ENCODE peak calls at places on chromosomes 7 and 10, in seven cellular contexts. One of them, this sample, is unnamed.

GRCh38 chr7:106417273-106417902 is 132.6 kb upstream of the NAMPT start:
- DNase-seq in pancreas: no peak
- DNase-seq in dorsolateral prefrontal cortex: no peak
- DNase-seq in heart left ventricle: no peak
- DNase-seq in A673: no peak
- DNase-seq in PC-3: peak; percentile 72
- DNase-seq in ascending aorta: no peak
- DNase-seq in this sample: no peak

GRCh38 chr7:152106990-152107389 is 81.5 kb downstream of the GALNT11 start:
- DNase-seq in PC-3: no peak
- DNase-seq in dorsolateral prefrontal cortex: no peak
- DNase-seq in ascending aorta: no peak
- DNase-seq in pancreas: no peak
- DNase-seq in heart left ventricle: no peak
- DNase-seq in A673: no peak
- DNase-seq in this sample: no peak

GRCh38 chr7:24843821-24844449 is 86.7 kb upstream of the GSDME start:
- DNase-seq in ascending aorta: no peak
- DNase-seq in dorsolateral prefrontal cortex: no peak
- DNase-seq in PC-3: no peak
- DNase-seq in A673: no peak
- DNase-seq in heart left ventricle: no peak
- DNase-seq in pancreas: no peak
- DNase-seq in this sample: no peak

GRCh38 chr7:46558482-46559193 is 637.6 kb upstream of the IGFBP3 start:
- DNase-seq in A673: no peak
- DNase-seq in pancreas: no peak
- DNase-seq in ascending aorta: no peak
- DNase-seq in dorsolateral prefrontal cortex: no peak
- DNase-seq in PC-3: peak; percentile 35
- DNase-seq in heart left ventricle: no peak
- DNase-seq in this sample: no peak

GRCh38 chr10:43170491-43170890 is 32.2 kb downstream of the CSGALNACT2 start:
- DNase-seq in heart left ventricle: no peak
- DNase-seq in ascending aorta: no peak
- DNase-seq in A673: peak; percentile 11
- DNase-seq in pancreas: no peak
- DNase-seq in PC-3: peak; percentile 52
- DNase-seq in dorsolateral prefrontal cortex: no peak
- DNase-seq in this sample: no peak

GRCh38 chr10:102644066-102644645 is at the start of gene TRIM8:
- DNase-seq in dorsolateral prefrontal cortex: no peak
- DNase-seq in heart left ventricle: peak; percentile 85
- DNase-seq in ascending aorta: no peak
- DNase-seq in PC-3: peak; percentile 33
- DNase-seq in A673: peak; percentile 80
- DNase-seq in pancreas: peak; percentile 55
- DNase-seq in this sample: peak; percentile 82

GRCh38 chr7:139798221-139798620 is 20.4 kb upstream of the HIPK2 start:
- DNase-seq in PC-3: no peak
- DNase-seq in pancreas: no peak
- DNase-seq in dorsolateral prefrontal cortex: no peak
- DNase-seq in heart left ventricle: no peak
- DNase-seq in A673: no peak
- DNase-seq in ascending aorta: no peak
- DNase-seq in this sample: no peak

GRCh38 chr7:85682819-85683218 is 496.0 kb upstream of the SEMA3D start:
- DNase-seq in dorsolateral prefrontal cortex: no peak
- DNase-seq in PC-3: no peak
- DNase-seq in ascending aorta: no peak
- DNase-seq in heart left ventricle: no peak
- DNase-seq in A673: peak; percentile 24
- DNase-seq in pancreas: no peak
- DNase-seq in this sample: no peak

GRCh38 chr7:139341776-139342244 is 673 bp downstream of the FMC1 start:
- DNase-seq in heart left ventricle: no peak
- DNase-seq in ascending aorta: no peak
- DNase-seq in A673: no peak
- DNase-seq in dorsolateral prefrontal cortex: no peak
- DNase-seq in pancreas: no peak
- DNase-seq in PC-3: no peak
- DNase-seq in this sample: no peak

GRCh38 chr10:4383683-4384082 is 442.3 kb upstream of the AKR1E2 start:
- DNase-seq in heart left ventricle: no peak
- DNase-seq in PC-3: no peak
- DNase-seq in A673: peak; percentile 71
- DNase-seq in ascending aorta: no peak
- DNase-seq in pancreas: no peak
- DNase-seq in dorsolateral prefrontal cortex: no peak
- DNase-seq in this sample: no peak

GRCh38 chr7:45922810-45923209 is 1.7 kb upstream of the IGFBP3 start:
- DNase-seq in pancreas: no peak
- DNase-seq in A673: peak; percentile 8
- DNase-seq in PC-3: peak; percentile 36
- DNase-seq in heart left ventricle: no peak
- DNase-seq in dorsolateral prefrontal cortex: no peak
- DNase-seq in ascending aorta: no peak
- DNase-seq in this sample: no peak

GRCh38 chr10:51894752-51895151 is 195.4 kb upstream of the CSTF2T start:
- DNase-seq in dorsolateral prefrontal cortex: no peak
- DNase-seq in heart left ventricle: no peak
- DNase-seq in ascending aorta: no peak
- DNase-seq in A673: no peak
- DNase-seq in pancreas: no peak
- DNase-seq in PC-3: no peak
- DNase-seq in this sample: no peak

GRCh38 chr10:116621476-116621875 is 723 bp downstream of the PNLIPRP2 start:
- DNase-seq in A673: no peak
- DNase-seq in pancreas: peak; percentile 34
- DNase-seq in dorsolateral prefrontal cortex: no peak
- DNase-seq in heart left ventricle: no peak
- DNase-seq in ascending aorta: no peak
- DNase-seq in PC-3: no peak
- DNase-seq in this sample: no peak

GRCh38 chr7:32034052-32034451 is 36.2 kb downstream of the PDE1C start:
- DNase-seq in heart left ventricle: no peak
- DNase-seq in dorsolateral prefrontal cortex: no peak
- DNase-seq in A673: no peak
- DNase-seq in PC-3: peak; percentile 83
- DNase-seq in pancreas: peak; percentile 8
- DNase-seq in ascending aorta: no peak
- DNase-seq in this sample: no peak

GRCh38 chr7:151400626-151401315 is 9.1 kb downstream of the WDR86 start:
- DNase-seq in dorsolateral prefrontal cortex: no peak
- DNase-seq in PC-3: no peak
- DNase-seq in ascending aorta: no peak
- DNase-seq in A673: no peak
- DNase-seq in heart left ventricle: no peak
- DNase-seq in pancreas: no peak
- DNase-seq in this sample: peak; percentile 36

GRCh38 chr7:34596887-34597286 is 61.1 kb upstream of the NPSR1 start:
- DNase-seq in A673: peak; percentile 23
- DNase-seq in heart left ventricle: no peak
- DNase-seq in dorsolateral prefrontal cortex: no peak
- DNase-seq in ascending aorta: no peak
- DNase-seq in PC-3: peak; percentile 46
- DNase-seq in pancreas: no peak
- DNase-seq in this sample: no peak

GRCh38 chr10:53601260-53601875 is 828.8 kb upstream of the MBL2 start:
- DNase-seq in A673: peak; percentile 34
- DNase-seq in ascending aorta: no peak
- DNase-seq in heart left ventricle: no peak
- DNase-seq in pancreas: no peak
- DNase-seq in dorsolateral prefrontal cortex: no peak
- DNase-seq in PC-3: peak; percentile 92
- DNase-seq in this sample: no peak

GRCh38 chr7:21086688-21087087 is 300.0 kb upstream of the SP8 start:
- DNase-seq in A673: no peak
- DNase-seq in pancreas: no peak
- DNase-seq in dorsolateral prefrontal cortex: no peak
- DNase-seq in ascending aorta: no peak
- DNase-seq in PC-3: peak; percentile 93
- DNase-seq in heart left ventricle: no peak
- DNase-seq in this sample: no peak

GRCh38 chr7:55504093-55504859 is 68.0 kb downstream of the VOPP1 start:
- DNase-seq in A673: no peak
- DNase-seq in ascending aorta: no peak
- DNase-seq in heart left ventricle: no peak
- DNase-seq in dorsolateral prefrontal cortex: no peak
- DNase-seq in pancreas: no peak
- DNase-seq in PC-3: peak; percentile 24
- DNase-seq in this sample: no peak

GRCh38 chr10:78624791-78625190 is 444.0 kb upstream of the ZMIZ1 start:
- DNase-seq in PC-3: no peak
- DNase-seq in pancreas: no peak
- DNase-seq in ascending aorta: no peak
- DNase-seq in heart left ventricle: no peak
- DNase-seq in dorsolateral prefrontal cortex: no peak
- DNase-seq in A673: no peak
- DNase-seq in this sample: no peak

GRCh38 chr7:124031406-124031805 is 1.5 kb downstream of the TMEM229A start:
- DNase-seq in A673: no peak
- DNase-seq in dorsolateral prefrontal cortex: no peak
- DNase-seq in heart left ventricle: no peak
- DNase-seq in PC-3: no peak
- DNase-seq in ascending aorta: no peak
- DNase-seq in pancreas: no peak
- DNase-seq in this sample: no peak
- H3K4me3 ChIP-seq in A673: peak overlapping the region; percentile 77
- H3K4me3 ChIP-seq in dorsolateral prefrontal cortex: peak overlapping the region; percentile 68
- H3K4me3 ChIP-seq in heart left ventricle: no peak overlapping the region
- H3K4me3 ChIP-seq in PC-3: peak overlapping the region; percentile 69
- H3K4me3 ChIP-seq in ascending aorta: peak overlapping the region; percentile 72
- H3K4me3 ChIP-seq in pancreas: peak overlapping the region; percentile 49
- H3K4me3 ChIP-seq in this sample: no peak overlapping the region

DNA sequence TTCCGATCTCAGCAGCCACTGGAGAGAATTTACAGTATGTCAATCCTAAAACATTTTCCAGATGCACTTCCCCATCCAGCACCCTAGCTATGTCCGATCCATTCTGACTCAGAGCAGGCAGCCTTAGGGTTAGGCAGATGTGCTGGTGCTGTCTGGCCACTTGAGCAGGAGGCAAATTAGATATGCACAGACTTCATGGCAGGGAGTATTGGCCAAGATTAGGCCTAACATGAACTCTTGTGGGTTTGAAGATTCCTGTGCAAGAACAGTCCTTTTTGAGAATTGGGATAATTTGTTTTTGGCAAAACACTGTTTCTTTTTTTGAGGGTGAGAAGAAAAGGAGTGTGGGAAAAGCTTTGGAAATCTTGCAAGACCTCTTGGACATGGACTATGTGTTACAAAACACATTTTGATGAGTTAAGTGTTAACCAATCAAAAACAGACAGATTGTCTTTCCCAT is 218.6 kb upstream of the INHBA start:
- DNase-seq in A673: no peak
- DNase-seq in dorsolateral prefrontal cortex: no peak
- DNase-seq in pancreas: no peak
- DNase-seq in heart left ventricle: no peak
- DNase-seq in ascending aorta: no peak
- DNase-seq in PC-3: no peak
- DNase-seq in this sample: no peak
- H3K27ac ChIP-seq in A673: no peak overlapping the region
- H3K27ac ChIP-seq in dorsolateral prefrontal cortex: no peak overlapping the region
- H3K27ac ChIP-seq in pancreas: no peak overlapping the region
- H3K27ac ChIP-seq in heart left ventricle: no peak overlapping the region
- H3K27ac ChIP-seq in ascending aorta: no peak overlapping the region
- H3K27ac ChIP-seq in PC-3: no peak overlapping the region
- H3K27ac ChIP-seq in this sample: no peak overlapping the region

GRCh38 chr7:76330673-76331072 is 28.1 kb downstream of the YWHAG start:
- DNase-seq in dorsolateral prefrontal cortex: no peak
- DNase-seq in A673: no peak
- DNase-seq in PC-3: no peak
- DNase-seq in heart left ventricle: no peak
- DNase-seq in pancreas: no peak
- DNase-seq in ascending aorta: no peak
- DNase-seq in this sample: no peak
- TF ChIP-seq CTCF in dorsolateral prefrontal cortex: no peak
- TF ChIP-seq CTCF in A673: peak; percentile 38
- TF ChIP-seq CTCF in PC-3: peak; percentile 43
- TF ChIP-seq CTCF in heart left ventricle: no peak
- TF ChIP-seq CTCF in pancreas: no peak
- TF ChIP-seq CTCF in ascending aorta: no peak
- TF ChIP-seq CTCF in this sample: no peak

GRCh38 chr10:89391882-89392756 is at the start of gene IFIT1:
- DNase-seq in PC-3: peak; percentile 75
- DNase-seq in ascending aorta: no peak
- DNase-seq in pancreas: peak; percentile 60
- DNase-seq in A673: peak; percentile 82
- DNase-seq in heart left ventricle: no peak
- DNase-seq in dorsolateral prefrontal cortex: no peak
- DNase-seq in this sample: no peak
- H3K4me3 ChIP-seq in PC-3: peak within 1 kb of the TSS; percentile 78
- H3K4me3 ChIP-seq in ascending aorta: peak within 1 kb of the TSS; percentile 73
- H3K4me3 ChIP-seq in pancreas: peak within 1 kb of the TSS; percentile 47
- H3K4me3 ChIP-seq in A673: peak within 1 kb of the TSS; percentile 51
- H3K4me3 ChIP-seq in heart left ventricle: peak within 1 kb of the TSS; percentile 51
- H3K4me3 ChIP-seq in dorsolateral prefrontal cortex: peak within 1 kb of the TSS; percentile 74
- H3K4me3 ChIP-seq in this sample: peak within 1 kb of the TSS; percentile 62

This sample was measured in upper lobe of right lung.